ENCODE peak calls at places on chromosomes 5 and 9, in seven cellular contexts. I is fibroblast of lung, O is Karpas-422, U is endodermal cell, Z is HepG2, M is bronchial epithelial cell, R is Panc1. P is an unnamed sample.

GRCh38 chr5:128201065-128201926 is 117.7 kb downstream of the SLC12A2 start:
- DNase-seq in Z (peak), R (no peak), I (peak), O (peak), M (peak), U (peak), P (no peak)

GRCh38 chr5:73912755-73913365 is 286.9 kb downstream of the ARHGEF28 start:
- DNase-seq in U (no peak), Z (no peak), O (no peak), R (no peak), M (no peak), I (peak), P (no peak)

GRCh38 chr9:19782005-19782404 is 6.8 kb downstream of the SLC24A2 start:
- DNase-seq in R (no peak), I (no peak), Z (no peak), O (peak), U (peak), M (peak), P (no peak)

GRCh38 chr5:159050408-159051091 is 49.2 kb downstream of the EBF1 start:
- DNase-seq in M (no peak), U (peak), Z (no peak), I (no peak), O (peak), R (no peak), P (peak)

GRCh38 chr5:157284458-157285212 is 18.7 kb downstream of the CYFIP2 start:
- DNase-seq in M (no peak), I (no peak), U (no peak), O (no peak), R (no peak), Z (no peak), P (no peak)

GRCh38 chr5:73638344-73639095 is 12.5 kb downstream of the ARHGEF28 start:
- DNase-seq in U (no peak), M (peak), I (peak), O (no peak), Z (no peak), R (peak), P (peak)

GRCh38 chr5:123448017-123448617 is 24.9 kb upstream of the CEP120 start:
- DNase-seq in Z (no peak), I (no peak), U (no peak), R (no peak), M (no peak), O (peak), P (no peak)

GRCh38 chr9:33637881-33638280 is 113.8 kb downstream of the ANKRD18B start:
- DNase-seq in I (no peak), Z (no peak), O (no peak), U (no peak), R (no peak), M (no peak), P (no peak)

GRCh38 chr5:41402845-41403244 is 107.6 kb downstream of the PLCXD3 start:
- DNase-seq in R (no peak), U (no peak), M (no peak), Z (no peak), O (no peak), I (no peak), P (no peak)

GRCh38 chr5:115028557-115028956 is 141.2 kb downstream of the TRIM36 start:
- DNase-seq in U (peak), Z (no peak), R (no peak), O (no peak), M (no peak), I (no peak), P (no peak)

GRCh38 chr5:133410335-133410828 is 202.0 kb downstream of the FSTL4 start:
- DNase-seq in R (no peak), M (no peak), O (no peak), I (no peak), Z (no peak), U (peak), P (no peak)

GRCh38 chr5:139141841-139142240 is 56.3 kb downstream of the SIL1 start:
- DNase-seq in M (no peak), I (peak), U (no peak), O (no peak), Z (peak), R (no peak), P (peak)

GRCh38 chr5:110872200-110872599 is 133.4 kb downstream of the SLC25A46 start:
- DNase-seq in M (no peak), Z (no peak), U (no peak), O (no peak), I (no peak), R (no peak), P (no peak)

GRCh38 chr5:157734466-157734865 is 3.2 kb downstream of the THG1L start:
- DNase-seq in Z (no peak), R (no peak), O (no peak), I (no peak), M (no peak), U (no peak), P (no peak)

GRCh38 chr9:33116855-33117254 is 40.4 kb upstream of the SMU1 start:
- DNase-seq in U (no peak), M (no peak), I (peak), O (no peak), R (no peak), Z (no peak), P (no peak)

GRCh38 chr9:89632136-89633135 is 27.6 kb downstream of the GADD45G start:
- DNase-seq in U (no peak), O (no peak), Z (peak), R (no peak), I (no peak), M (no peak), P (no peak)

GRCh38 chr5:80990527-80990926 is 30.4 kb downstream of the RASGRF2 start:
- DNase-seq in O (peak), M (no peak), R (no peak), U (peak), I (no peak), Z (no peak), P (no peak)

GRCh38 chr9:15543033-15543791 is 9.6 kb upstream of the CCDC171 start:
- DNase-seq in M (peak), I (no peak), R (no peak), O (no peak), Z (no peak), U (no peak), P (peak)

GRCh38 chr5:137997726-137998213 is 35.1 kb downstream of the FAM13B start:
- DNase-seq in M (no peak), Z (peak), R (no peak), I (peak), U (no peak), O (peak), P (no peak)

GRCh38 chr5:67245259-67245846 is 48.8 kb upstream of the CD180 start:
- DNase-seq in O (no peak), I (no peak), Z (no peak), M (no peak), R (no peak), U (no peak), P (no peak)

GRCh38 chr9:18795947-18796705 is 236.9 kb downstream of the SAXO1 start:
- DNase-seq in O (no peak), M (no peak), U (no peak), I (peak), R (no peak), Z (no peak), P (peak)

GRCh38 chr5:104951829-104952228 is 1389.2 kb upstream of the NUDT12 start:
- DNase-seq in O (no peak), M (no peak), I (no peak), R (no peak), Z (no peak), U (peak), P (no peak)

GRCh38 chr5:23704176-23704855 is 196.9 kb downstream of the PRDM9 start:
- DNase-seq in M (peak), U (no peak), Z (no peak), R (no peak), I (no peak), O (no peak), P (no peak)

GRCh38 chr9:99840061-99840460 is 18.4 kb downstream of the NR4A3 start:
- DNase-seq in U (no peak), O (no peak), Z (no peak), R (no peak), M (no peak), I (no peak), P (no peak)

GRCh38 chr5:140372971-140373487 is 13.0 kb downstream of the SLC4A9 start:
- DNase-seq in M (peak), Z (peak), O (peak), I (peak), R (peak), U (peak), P (no peak)

GRCh38 chr9:136832581-136832980 is 9.7 kb upstream of the AJM1 start:
- DNase-seq in R (no peak), Z (no peak), M (no peak), O (no peak), U (no peak), I (no peak), P (no peak)

GRCh38 chr9:21854119-21854518 is 51.7 kb downstream of the MTAP start:
- DNase-seq in O (no peak), I (no peak), Z (no peak), R (no peak), M (no peak), U (no peak), P (no peak)

GRCh38 chr5:166165600-166165999 is 2125.8 kb upstream of the WWC1 start:
- DNase-seq in O (no peak), I (no peak), R (no peak), U (peak), M (no peak), Z (no peak), P (no peak)

GRCh38 chr9:110877376-110877775 is 160.9 kb downstream of the LPAR1 start:
- DNase-seq in U (no peak), I (no peak), M (no peak), R (no peak), Z (no peak), O (no peak), P (no peak)

GRCh38 chr5:11905209-11905608 is 963 bp upstream of the CTNND2 start:
- DNase-seq in M (no peak), I (no peak), Z (no peak), U (no peak), R (no peak), O (no peak), P (no peak)

GRCh38 chr5:11903121-11903613 is 1.1 kb downstream of the CTNND2 start:
- DNase-seq in Z (no peak), I (peak), M (no peak), U (no peak), O (no peak), R (no peak), P (no peak)

GRCh38 chr5:11903614-11904269 is 504 bp downstream of the CTNND2 start:
- DNase-seq in U (peak), I (peak), O (no peak), M (no peak), R (no peak), Z (no peak), P (no peak)

GRCh38 chr5:11902304-11902703 is 1.9 kb downstream of the CTNND2 start:
- DNase-seq in O (no peak), R (no peak), M (no peak), Z (no peak), I (no peak), U (no peak), P (no peak)

GRCh38 chr5:11904270-11904906 is at the start of gene CTNND2:
- DNase-seq in Z (no peak), M (no peak), O (no peak), U (peak), R (no peak), I (peak), P (no peak)
- H3K4me3 ChIP-seq in Z (no peak), M (no peak), O (no peak), U (peak), R (peak), I (no peak), P (peak)

GRCh38 chr9:8978334-8978733 is 1178.8 kb upstream of the DMAC1 start:
- DNase-seq in U (no peak), M (no peak), I (no peak), O (no peak), R (no peak), Z (no peak), P (no peak)
- H3K4me3 ChIP-seq in U (no peak), M (no peak), I (no peak), O (no peak), R (no peak), Z (no peak), P (no peak)

GRCh38 chr5:40224421-40224820 is 455.3 kb upstream of the PTGER4 start:
- DNase-seq in U (no peak), I (peak), Z (no peak), R (no peak), O (no peak), M (peak), P (peak)
- H3K4me3 ChIP-seq in U (no peak), I (no peak), Z (no peak), R (no peak), O (no peak), M (no peak), P (no peak)

DNA sequence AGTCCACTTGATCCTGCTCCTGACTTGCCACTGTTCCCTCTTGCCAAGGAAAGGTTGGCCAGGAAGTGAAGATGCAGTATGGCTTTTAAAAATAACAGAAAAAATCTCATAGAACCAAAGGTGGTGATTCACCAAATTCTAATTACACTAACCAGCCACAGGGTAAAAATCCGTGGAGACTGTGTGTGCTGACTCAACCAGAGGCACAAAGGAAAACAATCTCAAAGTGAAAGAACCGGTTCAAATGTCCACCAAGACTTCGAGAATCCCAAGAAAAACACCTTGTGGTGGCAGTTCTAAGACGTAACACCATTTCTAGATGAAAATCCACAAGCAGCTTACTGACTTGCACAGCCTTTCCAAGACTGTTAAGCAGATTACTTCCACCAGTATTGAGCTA is 279.1 kb downstream of the TLE1 start:
- DNase-seq in M (peak), U (no peak), Z (no peak), R (peak), I (peak), O (no peak), P (no peak)
- H3K4me3 ChIP-seq in M (no peak), U (no peak), Z (no peak), R (no peak), I (no peak), O (no peak), P (peak)

P was measured in skeletal muscle cell.